ENCODE peak calls at places on chromosome 1, in seven cellular contexts. One of them, this sample, is unnamed.

GRCh38 chr1:230303069-230303468 is 123.1 kb downstream of the PGBD5 start:
- DNase-seq in CD8-positive, alpha-beta T cell: no peak
- DNase-seq in transverse colon: no peak
- DNase-seq in cardiac muscle cell: no peak
- DNase-seq in tibial artery: no peak
- DNase-seq in breast epithelium: no peak
- DNase-seq in adrenal gland: no peak
- DNase-seq in this sample: no peak

GRCh38 chr1:98897046-98897445 is 107.6 kb downstream of the PLPPR5 start:
- DNase-seq in adrenal gland: no peak
- DNase-seq in cardiac muscle cell: no peak
- DNase-seq in breast epithelium: no peak
- DNase-seq in CD8-positive, alpha-beta T cell: no peak
- DNase-seq in tibial artery: no peak
- DNase-seq in transverse colon: no peak
- DNase-seq in this sample: no peak

GRCh38 chr1:229225331-229225782 is 45.6 kb upstream of the RAB4A start:
- DNase-seq in tibial artery: no peak
- DNase-seq in transverse colon: peak; percentile 86
- DNase-seq in adrenal gland: no peak
- DNase-seq in CD8-positive, alpha-beta T cell: no peak
- DNase-seq in cardiac muscle cell: no peak
- DNase-seq in breast epithelium: no peak
- DNase-seq in this sample: no peak

GRCh38 chr1:22806584-22806983 is 95.9 kb downstream of the EPHB2 start:
- DNase-seq in cardiac muscle cell: no peak
- DNase-seq in CD8-positive, alpha-beta T cell: no peak
- DNase-seq in breast epithelium: no peak
- DNase-seq in tibial artery: no peak
- DNase-seq in adrenal gland: no peak
- DNase-seq in transverse colon: no peak
- DNase-seq in this sample: no peak

GRCh38 chr1:209652873-209653401 is 712 bp upstream of the LAMB3 start:
- DNase-seq in cardiac muscle cell: peak; percentile 61
- DNase-seq in transverse colon: peak; percentile 93
- DNase-seq in adrenal gland: no peak
- DNase-seq in CD8-positive, alpha-beta T cell: no peak
- DNase-seq in tibial artery: no peak
- DNase-seq in breast epithelium: peak; percentile 97
- DNase-seq in this sample: no peak

GRCh38 chr1:37035828-37036666 is 1.7 kb upstream of the GRIK3 start:
- DNase-seq in tibial artery: no peak
- DNase-seq in breast epithelium: no peak
- DNase-seq in CD8-positive, alpha-beta T cell: no peak
- DNase-seq in transverse colon: no peak
- DNase-seq in cardiac muscle cell: peak; percentile 43
- DNase-seq in adrenal gland: no peak
- DNase-seq in this sample: no peak

GRCh38 chr1:233759665-233760064 is 144.8 kb upstream of the SLC35F3 start:
- DNase-seq in CD8-positive, alpha-beta T cell: no peak
- DNase-seq in cardiac muscle cell: no peak
- DNase-seq in tibial artery: no peak
- DNase-seq in adrenal gland: no peak
- DNase-seq in breast epithelium: no peak
- DNase-seq in transverse colon: no peak
- DNase-seq in this sample: no peak

GRCh38 chr1:109131059-109131458 is 17.1 kb downstream of the ELAPOR1 start:
- DNase-seq in breast epithelium: no peak
- DNase-seq in cardiac muscle cell: no peak
- DNase-seq in transverse colon: no peak
- DNase-seq in adrenal gland: no peak
- DNase-seq in tibial artery: no peak
- DNase-seq in CD8-positive, alpha-beta T cell: no peak
- DNase-seq in this sample: no peak

GRCh38 chr1:203551550-203551949 is 57.6 kb downstream of the OPTC start:
- DNase-seq in CD8-positive, alpha-beta T cell: no peak
- DNase-seq in cardiac muscle cell: peak; percentile 19
- DNase-seq in tibial artery: no peak
- DNase-seq in adrenal gland: no peak
- DNase-seq in transverse colon: no peak
- DNase-seq in breast epithelium: no peak
- DNase-seq in this sample: no peak

GRCh38 chr1:215475719-215476525 is 91.2 kb upstream of the KCTD3 start:
- DNase-seq in cardiac muscle cell: no peak
- DNase-seq in tibial artery: no peak
- DNase-seq in CD8-positive, alpha-beta T cell: no peak
- DNase-seq in transverse colon: no peak
- DNase-seq in adrenal gland: no peak
- DNase-seq in breast epithelium: no peak
- DNase-seq in this sample: no peak

GRCh38 chr1:226643167-226643566 is 94.6 kb downstream of the STUM start:
- DNase-seq in adrenal gland: no peak
- DNase-seq in transverse colon: no peak
- DNase-seq in cardiac muscle cell: no peak
- DNase-seq in CD8-positive, alpha-beta T cell: peak; percentile 65
- DNase-seq in tibial artery: no peak
- DNase-seq in breast epithelium: no peak
- DNase-seq in this sample: no peak

GRCh38 chr1:23591460-23592208 is 32.3 kb upstream of the ID3 start:
- DNase-seq in CD8-positive, alpha-beta T cell: peak; percentile 44
- DNase-seq in breast epithelium: no peak
- DNase-seq in transverse colon: no peak
- DNase-seq in adrenal gland: no peak
- DNase-seq in cardiac muscle cell: no peak
- DNase-seq in tibial artery: no peak
- DNase-seq in this sample: no peak

GRCh38 chr1:175152006-175152652 is 40.4 kb downstream of the KIAA0040 start:
- DNase-seq in CD8-positive, alpha-beta T cell: peak; percentile 77
- DNase-seq in breast epithelium: peak; percentile 62
- DNase-seq in tibial artery: peak; percentile 41
- DNase-seq in cardiac muscle cell: peak; percentile 74
- DNase-seq in transverse colon: peak; percentile 66
- DNase-seq in adrenal gland: peak; percentile 65
- DNase-seq in this sample: no peak

GRCh38 chr1:159161001-159161718 is 10.3 kb upstream of the CADM3 start:
- DNase-seq in cardiac muscle cell: peak; percentile 84
- DNase-seq in tibial artery: peak; percentile 67
- DNase-seq in transverse colon: peak; percentile 63
- DNase-seq in adrenal gland: peak; percentile 80
- DNase-seq in breast epithelium: peak; percentile 67
- DNase-seq in CD8-positive, alpha-beta T cell: peak; percentile 70
- DNase-seq in this sample: no peak

GRCh38 chr1:111618953-111619634 is 495 bp upstream of the RAP1A start:
- DNase-seq in CD8-positive, alpha-beta T cell: no peak
- DNase-seq in tibial artery: no peak
- DNase-seq in cardiac muscle cell: no peak
- DNase-seq in adrenal gland: no peak
- DNase-seq in transverse colon: no peak
- DNase-seq in breast epithelium: no peak
- DNase-seq in this sample: no peak

GRCh38 chr1:9687876-9688582 is 36.5 kb downstream of the PIK3CD start:
- DNase-seq in tibial artery: no peak
- DNase-seq in CD8-positive, alpha-beta T cell: no peak
- DNase-seq in transverse colon: peak; percentile 19
- DNase-seq in breast epithelium: no peak
- DNase-seq in adrenal gland: no peak
- DNase-seq in cardiac muscle cell: peak; percentile 53
- DNase-seq in this sample: no peak

GRCh38 chr1:1832820-1833219 is 54.5 kb upstream of the NADK start:
- DNase-seq in adrenal gland: peak; percentile 48
- DNase-seq in CD8-positive, alpha-beta T cell: no peak
- DNase-seq in tibial artery: no peak
- DNase-seq in transverse colon: no peak
- DNase-seq in cardiac muscle cell: no peak
- DNase-seq in breast epithelium: no peak
- DNase-seq in this sample: no peak

GRCh38 chr1:77447669-77448068 is 165.8 kb downstream of the AK5 start:
- DNase-seq in transverse colon: no peak
- DNase-seq in breast epithelium: no peak
- DNase-seq in adrenal gland: no peak
- DNase-seq in cardiac muscle cell: no peak
- DNase-seq in tibial artery: no peak
- DNase-seq in CD8-positive, alpha-beta T cell: no peak
- DNase-seq in this sample: no peak

GRCh38 chr1:235995511-235995910 is 69.4 kb downstream of the NID1 start:
- DNase-seq in transverse colon: no peak
- DNase-seq in adrenal gland: no peak
- DNase-seq in breast epithelium: no peak
- DNase-seq in tibial artery: no peak
- DNase-seq in CD8-positive, alpha-beta T cell: no peak
- DNase-seq in cardiac muscle cell: no peak
- DNase-seq in this sample: peak; percentile 22

GRCh38 chr1:235997049-235997448 is 67.8 kb downstream of the NID1 start:
- DNase-seq in transverse colon: no peak
- DNase-seq in adrenal gland: no peak
- DNase-seq in tibial artery: no peak
- DNase-seq in cardiac muscle cell: no peak
- DNase-seq in breast epithelium: no peak
- DNase-seq in CD8-positive, alpha-beta T cell: no peak
- DNase-seq in this sample: peak; percentile 19

GRCh38 chr1:235993652-235994051 is 71.2 kb downstream of the NID1 start:
- DNase-seq in CD8-positive, alpha-beta T cell: no peak
- DNase-seq in breast epithelium: no peak
- DNase-seq in transverse colon: no peak
- DNase-seq in tibial artery: no peak
- DNase-seq in cardiac muscle cell: no peak
- DNase-seq in adrenal gland: no peak
- DNase-seq in this sample: no peak

GRCh38 chr1:235997916-235998315 is 67.0 kb downstream of the NID1 start:
- DNase-seq in tibial artery: no peak
- DNase-seq in cardiac muscle cell: no peak
- DNase-seq in CD8-positive, alpha-beta T cell: no peak
- DNase-seq in transverse colon: no peak
- DNase-seq in adrenal gland: no peak
- DNase-seq in breast epithelium: no peak
- DNase-seq in this sample: peak; percentile 12

GRCh38 chr1:235996048-235996785 is 68.7 kb downstream of the NID1 start:
- DNase-seq in tibial artery: no peak
- DNase-seq in transverse colon: no peak
- DNase-seq in breast epithelium: no peak
- DNase-seq in cardiac muscle cell: peak; percentile 24
- DNase-seq in adrenal gland: no peak
- DNase-seq in CD8-positive, alpha-beta T cell: no peak
- DNase-seq in this sample: no peak
- H3K27ac ChIP-seq in tibial artery: no peak overlapping the region
- H3K27ac ChIP-seq in transverse colon: no peak overlapping the region
- H3K27ac ChIP-seq in breast epithelium: no peak overlapping the region
- H3K27ac ChIP-seq in cardiac muscle cell: no peak overlapping the region
- H3K27ac ChIP-seq in adrenal gland: no peak overlapping the region
- H3K27ac ChIP-seq in CD8-positive, alpha-beta T cell: no peak overlapping the region
- H3K27ac ChIP-seq in this sample: no peak overlapping the region

DNA sequence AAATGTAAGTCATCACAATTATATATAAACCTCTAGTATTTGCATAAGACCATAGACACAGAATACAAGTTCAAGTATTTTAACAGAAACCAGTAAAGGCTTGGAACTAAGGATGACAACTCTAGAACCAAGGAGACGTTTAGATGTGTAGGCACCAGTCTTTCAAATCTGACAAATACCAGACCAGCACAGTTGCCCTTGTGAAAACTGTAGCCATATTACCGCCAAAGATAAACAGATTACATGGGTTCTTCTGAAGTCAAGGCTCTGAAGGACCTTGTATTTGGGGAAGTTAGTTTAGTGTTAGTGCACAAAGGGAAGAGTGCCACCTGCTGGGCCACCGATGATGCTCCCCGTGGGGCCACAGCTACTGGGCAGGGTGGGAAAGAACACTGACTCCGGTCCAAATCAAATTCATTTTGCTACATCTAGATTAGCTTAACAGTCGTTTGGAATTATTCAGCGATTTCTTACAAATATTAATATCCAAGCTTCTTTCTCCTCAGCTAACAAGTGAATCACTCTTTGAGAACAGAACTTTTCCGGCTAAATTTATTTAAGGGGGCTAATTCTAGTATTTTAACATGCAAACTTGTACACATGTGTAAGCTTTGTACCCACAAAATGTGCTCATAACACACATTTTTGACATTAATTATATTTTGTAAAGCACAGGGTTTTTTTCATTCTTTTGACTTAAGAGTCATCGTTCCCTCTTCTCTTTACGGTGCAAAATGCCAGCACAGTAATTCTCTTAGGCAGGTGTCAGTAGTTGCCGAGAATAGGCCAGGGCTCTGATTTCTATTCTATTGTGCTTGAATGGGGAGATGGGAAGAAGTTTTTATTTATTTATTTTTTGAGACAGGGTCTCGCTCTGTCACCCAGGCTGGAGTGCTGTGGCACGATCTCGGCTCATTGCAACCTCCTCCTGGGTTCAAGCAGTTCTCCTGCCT is 8.0 kb upstream of the NIBAN1 start:
- DNase-seq in cardiac muscle cell: peak; percentile 77
- DNase-seq in CD8-positive, alpha-beta T cell: peak; percentile 80
- DNase-seq in adrenal gland: peak; percentile 71
- DNase-seq in breast epithelium: peak; percentile 80
- DNase-seq in tibial artery: peak; percentile 79
- DNase-seq in transverse colon: peak; percentile 82
- DNase-seq in this sample: no peak
- TF ChIP-seq CTCF in cardiac muscle cell: peak; percentile 97
- TF ChIP-seq CTCF in CD8-positive, alpha-beta T cell: peak; percentile 87
- TF ChIP-seq CTCF in adrenal gland: peak; percentile 94
- TF ChIP-seq CTCF in breast epithelium: peak; percentile 63
- TF ChIP-seq CTCF in tibial artery: peak; percentile 95
- TF ChIP-seq CTCF in transverse colon: peak; percentile 87
- TF ChIP-seq CTCF in this sample: peak; percentile 92

GRCh38 chr1:163771637-163772036 is 449.9 kb downstream of the NUF2 start:
- DNase-seq in CD8-positive, alpha-beta T cell: no peak
- DNase-seq in cardiac muscle cell: no peak
- DNase-seq in tibial artery: no peak
- DNase-seq in adrenal gland: no peak
- DNase-seq in transverse colon: no peak
- DNase-seq in breast epithelium: no peak
- DNase-seq in this sample: no peak
- H3K27ac ChIP-seq in CD8-positive, alpha-beta T cell: no peak overlapping the region
- H3K27ac ChIP-seq in cardiac muscle cell: no peak overlapping the region
- H3K27ac ChIP-seq in tibial artery: no peak overlapping the region
- H3K27ac ChIP-seq in adrenal gland: no peak overlapping the region
- H3K27ac ChIP-seq in transverse colon: no peak overlapping the region
- H3K27ac ChIP-seq in breast epithelium: no peak overlapping the region
- H3K27ac ChIP-seq in this sample: no peak overlapping the region

GRCh38 chr1:236400061-236400638 is 6.1 kb downstream of the EDARADD start:
- DNase-seq in adrenal gland: no peak
- DNase-seq in tibial artery: no peak
- DNase-seq in CD8-positive, alpha-beta T cell: no peak
- DNase-seq in cardiac muscle cell: peak; percentile 50
- DNase-seq in breast epithelium: no peak
- DNase-seq in transverse colon: no peak
- DNase-seq in this sample: no peak
- TF ChIP-seq CTCF in adrenal gland: no peak
- TF ChIP-seq CTCF in tibial artery: no peak
- TF ChIP-seq CTCF in CD8-positive, alpha-beta T cell: no peak
- TF ChIP-seq CTCF in cardiac muscle cell: no peak
- TF ChIP-seq CTCF in breast epithelium: no peak
- TF ChIP-seq CTCF in transverse colon: no peak
- TF ChIP-seq CTCF in this sample: no peak

GRCh38 chr1:59631561-59631960 is 183.2 kb upstream of the HOOK1 start:
- DNase-seq in breast epithelium: no peak
- DNase-seq in transverse colon: no peak
- DNase-seq in CD8-positive, alpha-beta T cell: no peak
- DNase-seq in tibial artery: no peak
- DNase-seq in cardiac muscle cell: no peak
- DNase-seq in adrenal gland: no peak
- DNase-seq in this sample: no peak
- H3K27ac ChIP-seq in breast epithelium: no peak overlapping the region
- H3K27ac ChIP-seq in transverse colon: peak overlapping the region; percentile 20
- H3K27ac ChIP-seq in CD8-positive, alpha-beta T cell: no peak overlapping the region
- H3K27ac ChIP-seq in tibial artery: no peak overlapping the region
- H3K27ac ChIP-seq in cardiac muscle cell: no peak overlapping the region
- H3K27ac ChIP-seq in adrenal gland: no peak overlapping the region
- H3K27ac ChIP-seq in this sample: no peak overlapping the region

This sample was measured in coronary artery.